ENCODE peak calls at places on chromosome 19, in five cellular contexts. I is H9, J is neuronal stem cell, H is IMR-90, Z is mesenchymal stem cell. Q is an unnamed sample.

GRCh38 chr19:41569481-41570150 is 6.3 kb upstream of the CEACAM21 start:
- DNase-seq in I (no peak), J (no peak), H (no peak), Z (no peak), Q (no peak)

GRCh38 chr19:36254848-36255247 is 39.9 kb downstream of the ZNF146 start:
- DNase-seq in I (no peak), J (no peak), H (no peak), Z (no peak), Q (no peak)

GRCh38 chr19:9189538-9189937 is 10.8 kb downstream of the OR7D2 start:
- DNase-seq in I (peak), J (no peak), H (no peak), Z (no peak), Q (no peak)

GRCh38 chr19:1590641-1591397 is 1.8 kb downstream of the MBD3 start:
- DNase-seq in I (peak), J (no peak), H (no peak), Z (peak), Q (peak)

GRCh38 chr19:12833747-12834417 is 497 bp downstream of the RTBDN start:
- DNase-seq in I (peak), J (no peak), H (no peak), Z (no peak), Q (no peak)

GRCh38 chr19:45123440-45123850 is 30.5 kb downstream of the PPP1R37 start:
- DNase-seq in I (no peak), J (no peak), H (no peak), Z (no peak), Q (peak)

GRCh38 chr19:12788682-12789097 is 2.6 kb upstream of the JUNB start:
- DNase-seq in I (peak), J (no peak), H (peak), Z (peak), Q (peak)

GRCh38 chr19:35793381-35794165 is 18.2 kb downstream of the ARHGAP33 start:
- DNase-seq in I (no peak), J (no peak), H (no peak), Z (peak), Q (no peak)

GRCh38 chr19:33374406-33374703 is 846 bp downstream of the CEBPG start:
- DNase-seq in I (no peak), J (no peak), H (peak), Z (peak), Q (peak)

GRCh38 chr19:15010497-15011255 is 31.0 kb upstream of the SLC1A6 start:
- DNase-seq in I (peak), J (peak), H (no peak), Z (no peak), Q (peak)

GRCh38 chr19:35044317-35045117 is 3.0 kb downstream of the HPN start:
- DNase-seq in I (peak), J (peak), H (peak), Z (peak), Q (peak)

GRCh38 chr19:12065100-12065538 is 588 bp downstream of the ZNF844 start:
- DNase-seq in I (no peak), J (no peak), H (peak), Z (peak), Q (peak)

GRCh38 chr19:32615569-32615968 is 34.6 kb downstream of the PDCD5 start:
- DNase-seq in I (no peak), J (no peak), H (no peak), Z (no peak), Q (no peak)

DNA sequence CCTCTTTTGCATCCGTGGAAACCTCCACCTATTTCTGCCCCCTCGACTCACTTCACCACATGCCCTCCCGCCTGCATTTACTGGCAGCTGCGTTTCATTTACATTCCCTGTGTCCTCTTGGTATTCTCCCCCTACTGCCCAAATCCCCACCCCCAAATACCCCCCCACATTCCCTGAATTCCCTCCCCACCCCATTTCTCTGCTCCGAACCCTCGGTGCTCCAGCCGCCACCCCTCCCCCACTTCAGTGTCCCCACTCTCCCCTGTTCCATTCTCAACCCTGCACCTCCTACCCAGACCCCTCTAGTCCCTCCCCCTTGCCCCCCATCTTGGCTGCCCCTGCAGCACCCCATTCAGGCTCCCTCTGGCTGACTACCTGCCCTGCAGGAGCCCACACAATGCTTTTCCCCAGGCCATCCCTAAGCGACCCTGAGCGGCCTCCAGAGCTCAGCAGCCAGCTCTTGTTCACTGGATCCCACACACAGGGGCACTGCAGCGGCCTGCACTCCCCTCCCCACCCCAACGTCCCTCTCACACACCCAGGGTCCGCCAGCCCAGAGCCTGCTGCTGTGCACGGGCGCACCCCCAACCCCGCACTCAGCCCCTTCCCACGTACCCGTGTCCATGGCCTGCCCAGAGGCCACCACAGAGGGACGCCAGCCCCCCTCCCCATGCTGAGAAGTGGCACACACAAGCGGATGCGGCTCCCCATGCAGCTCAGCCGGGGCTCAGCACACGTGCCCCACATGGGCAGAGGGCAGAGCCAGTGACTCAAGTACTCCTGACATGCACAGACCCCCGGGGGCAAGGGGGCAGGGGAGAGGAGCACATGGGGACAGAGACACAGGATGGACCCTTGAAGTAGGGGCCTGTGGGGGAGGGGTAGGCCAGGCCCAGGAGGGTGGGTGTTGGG is 26.3 kb downstream of the SHANK1 start:
- DNase-seq in I (no peak), J (no peak), H (no peak), Z (no peak), Q (no peak)
- H3K14ac ChIP-seq in I (no peak), J (no peak), H (no peak), Z (no peak), Q (no peak)

DNA sequence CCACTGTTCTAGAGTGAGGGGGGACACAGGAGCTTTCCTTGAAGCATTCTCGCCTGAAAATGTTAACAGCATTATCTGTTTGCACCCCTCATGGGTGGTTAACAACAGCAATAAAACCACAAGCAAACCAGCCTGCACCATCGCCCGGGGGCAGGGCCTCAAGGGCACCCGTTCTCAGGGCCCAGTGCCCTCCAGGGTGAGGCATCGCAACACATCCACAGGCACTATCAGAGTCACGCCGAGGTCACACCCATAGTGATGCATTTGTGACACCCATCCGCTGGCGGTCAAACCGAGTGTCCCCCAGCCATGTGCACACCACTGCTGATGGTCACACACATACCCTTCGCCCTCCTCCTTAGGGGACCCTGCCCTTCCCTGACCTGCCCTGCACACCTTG is 4.6 kb downstream of the FUT5 start:
- DNase-seq in I (no peak), J (no peak), H (no peak), Z (no peak), Q (no peak)
- H2AK5ac ChIP-seq in I (no peak), J (no peak), H (no peak), Z (no peak), Q (no peak)

GRCh38 chr19:10625762-10626138 is 397 bp downstream of the SLC44A2 start:
- DNase-seq in I (no peak), J (no peak), H (no peak), Z (no peak), Q (no peak)
- H3K14ac ChIP-seq in I (peak), J (peak), H (peak), Z (peak), Q (peak)

DNA sequence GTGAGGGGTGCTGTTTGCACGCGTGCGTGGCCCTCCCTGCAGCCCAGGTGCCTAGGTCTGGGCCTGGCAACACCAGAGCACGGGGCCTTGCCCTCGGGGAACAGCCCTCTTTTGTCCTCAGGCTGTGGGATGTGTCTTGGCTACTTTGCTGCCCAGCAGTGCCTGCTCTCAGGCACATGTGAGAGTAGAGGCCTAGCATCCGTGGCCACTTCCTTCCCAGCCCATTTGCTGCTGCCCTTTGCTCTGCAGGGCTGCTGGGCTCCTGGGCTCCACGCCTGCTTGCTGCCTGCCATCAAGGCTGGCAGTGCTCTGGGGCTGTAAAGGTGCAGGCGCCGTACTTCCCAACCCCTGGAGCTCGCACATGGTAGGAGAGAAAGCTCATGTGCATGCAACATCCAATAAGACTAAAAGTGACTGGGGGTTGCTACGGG is 46.6 kb downstream of the CAPN12 start:
- DNase-seq in I (no peak), J (no peak), H (no peak), Z (no peak), Q (no peak)
- H2AK5ac ChIP-seq in I (no peak), J (peak), H (peak), Z (no peak), Q (no peak)

GRCh38 chr19:53982611-53983010 is 8.8 kb upstream of the CACNG6 start:
- DNase-seq in I (peak), J (no peak), H (no peak), Z (no peak), Q (no peak)
- H3K14ac ChIP-seq in I (no peak), J (no peak), H (no peak), Z (no peak), Q (no peak)

DNA sequence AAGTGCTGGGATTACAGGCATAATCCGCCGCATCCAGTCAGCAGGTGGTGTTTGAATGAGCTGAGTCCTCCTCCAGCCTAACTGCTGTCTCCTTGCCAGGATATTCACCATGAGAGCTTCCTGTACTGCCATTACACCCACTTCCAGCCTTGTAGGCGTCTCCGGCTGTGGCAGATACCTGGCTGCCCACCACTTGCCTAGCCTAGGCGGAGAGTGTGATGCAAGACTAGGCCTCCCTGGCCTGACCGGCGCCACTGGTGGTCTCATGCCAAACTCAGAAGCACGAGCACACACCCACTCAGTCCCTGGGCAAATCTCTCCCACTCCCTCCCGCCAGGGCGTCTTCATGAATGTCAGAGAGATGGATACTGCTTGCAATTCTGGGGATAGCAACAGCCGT is 16.6 kb downstream of the IL12RB1 start:
- DNase-seq in I (no peak), J (no peak), H (no peak), Z (no peak), Q (no peak)
- H2AK5ac ChIP-seq in I (no peak), J (peak), H (no peak), Z (no peak), Q (no peak)